ENCODE peak calls at places on chromosomes 2 and 18, in seven cellular contexts. W is neural progenitor cell, Q is IMR-90, M is right cardiac atrium, A is GM04504, E is cortex of kidney, R is NCI-H1105 treated with DMSO at 0.1 percent for 48 hours. Y is an unnamed sample.

GRCh38 chr2:230687498-230687897 is 25.1 kb upstream of the CAB39 start:
- DNase-seq in W (no peak), Q (peak; percentile 72), M (no peak), A (no peak), E (no peak), R (no peak), Y (peak; percentile 49)

GRCh38 chr2:221675509-221675908 is 103.4 kb upstream of the EPHA4 start:
- DNase-seq in W (no peak), Q (no peak), M (no peak), A (no peak), E (no peak), R (no peak), Y (no peak)

GRCh38 chr18:76643996-76644395 is 149.0 kb upstream of the ZNF516 start:
- DNase-seq in W (no peak), Q (no peak), M (no peak), A (no peak), E (no peak), R (no peak), Y (no peak)

GRCh38 chr2:166653185-166653813 is 159.2 kb upstream of the SCN7A start:
- DNase-seq in W (no peak), Q (peak; percentile 64), M (no peak), A (no peak), E (no peak), R (peak; percentile 85), Y (peak; percentile 82)

GRCh38 chr18:7567487-7568425 is 640 bp downstream of the PTPRM start:
- DNase-seq in W (peak; percentile 86), Q (peak; percentile 64), M (peak; percentile 67), A (no peak), E (no peak), R (peak; percentile 5), Y (peak; percentile 65)

GRCh38 chr2:178756843-178757242 is 50.4 kb downstream of the TTN start:
- DNase-seq in W (no peak), Q (peak; percentile 65), M (no peak), A (peak; percentile 14), E (no peak), R (no peak), Y (peak; percentile 47)

GRCh38 chr2:226122067-226122466 is 677.6 kb downstream of the IRS1 start:
- DNase-seq in W (no peak), Q (no peak), M (no peak), A (no peak), E (no peak), R (no peak), Y (no peak)

GRCh38 chr2:20641123-20641985 is 9.5 kb downstream of the HS1BP3 start:
- DNase-seq in W (no peak), Q (peak; percentile 77), M (peak; percentile 63), A (no peak), E (no peak), R (no peak), Y (peak; percentile 79)

GRCh38 chr18:67359868-67360838 is 156.4 kb downstream of the DSEL start:
- DNase-seq in W (no peak), Q (peak; percentile 96), M (peak; percentile 41), A (peak; percentile 81), E (no peak), R (no peak), Y (peak; percentile 96)

GRCh38 chr18:77071711-77072292 is 60.8 kb downstream of the MBP start:
- DNase-seq in W (no peak), Q (peak; percentile 100), M (peak; percentile 57), A (no peak), E (no peak), R (no peak), Y (peak; percentile 95)

GRCh38 chr2:48347712-48348111 is 182.2 kb upstream of the STON1 start:
- DNase-seq in W (no peak), Q (no peak), M (no peak), A (no peak), E (no peak), R (peak; percentile 13), Y (peak; percentile 37)

GRCh38 chr2:239371726-239372686 is 28.8 kb downstream of the HDAC4 start:
- DNase-seq in W (no peak), Q (no peak), M (no peak), A (no peak), E (no peak), R (no peak), Y (no peak)

GRCh38 chr2:71469403-71470398 is 16.3 kb downstream of the DYSF start:
- DNase-seq in W (no peak), Q (no peak), M (no peak), A (no peak), E (no peak), R (no peak), Y (no peak)

GRCh38 chr2:74577448-74577847 is 22.9 kb downstream of the DOK1 start:
- DNase-seq in W (no peak), Q (peak; percentile 64), M (peak; percentile 34), A (no peak), E (no peak), R (no peak), Y (no peak)

GRCh38 chr2:44354761-44355160 is 6.5 kb downstream of the PREPL start:
- DNase-seq in W (no peak), Q (no peak), M (no peak), A (no peak), E (no peak), R (no peak), Y (no peak)

GRCh38 chr18:38940863-38941531 is 1375.4 kb upstream of the CELF4 start:
- DNase-seq in W (no peak), Q (peak; percentile 53), M (no peak), A (no peak), E (no peak), R (no peak), Y (peak; percentile 78)

GRCh38 chr2:39481611-39482010 is 44.5 kb upstream of the MAP4K3 start:
- DNase-seq in W (no peak), Q (peak; percentile 72), M (no peak), A (no peak), E (no peak), R (no peak), Y (peak; percentile 67)

GRCh38 chr2:18118703-18119102 is 240.2 kb downstream of the KCNS3 start:
- DNase-seq in W (no peak), Q (peak; percentile 36), M (no peak), A (peak; percentile 28), E (no peak), R (no peak), Y (peak; percentile 26)

GRCh38 chr18:73564073-73564472 is 583.6 kb downstream of the FBXO15 start:
- DNase-seq in W (no peak), Q (peak; percentile 90), M (no peak), A (no peak), E (no peak), R (no peak), Y (peak; percentile 72)

GRCh38 chr2:222358876-222359275 is 60.1 kb upstream of the PAX3 start:
- DNase-seq in W (no peak), Q (no peak), M (peak; percentile 19), A (peak; percentile 31), E (no peak), R (no peak), Y (peak; percentile 48)

GRCh38 chr2:111226797-111227700 is 106.3 kb downstream of the BCL2L11 start:
- DNase-seq in W (no peak), Q (peak; percentile 37), M (no peak), A (peak; percentile 60), E (no peak), R (peak; percentile 5), Y (peak; percentile 71)

GRCh38 chr2:216572582-216573578 is 60.3 kb upstream of the IGFBP2 start:
- DNase-seq in W (no peak), Q (no peak), M (peak; percentile 80), A (no peak), E (no peak), R (no peak), Y (peak; percentile 56)

GRCh38 chr2:220043155-220043992 is 415.9 kb downstream of the SLC4A3 start:
- DNase-seq in W (no peak), Q (peak; percentile 51), M (no peak), A (no peak), E (no peak), R (no peak), Y (peak; percentile 69)

GRCh38 chr18:79386547-79386946 is 9.2 kb upstream of the NFATC1 start:
- DNase-seq in W (no peak), Q (no peak), M (no peak), A (no peak), E (no peak), R (no peak), Y (no peak)

GRCh38 chr2:102143450-102143985 is 972 bp downstream of the IL1R1 start:
- DNase-seq in W (no peak), Q (peak; percentile 47), M (peak; percentile 48), A (no peak), E (no peak), R (no peak), Y (peak; percentile 52)

GRCh38 chr18:46772396-46772795 is 15.5 kb upstream of the ST8SIA5 start:
- DNase-seq in W (no peak), Q (no peak), M (no peak), A (no peak), E (no peak), R (no peak), Y (no peak)

GRCh38 chr2:11481789-11482472 is 16.0 kb upstream of the E2F6 start:
- DNase-seq in W (peak; percentile 55), Q (no peak), M (no peak), A (no peak), E (no peak), R (no peak), Y (no peak)

GRCh38 chr2:3094999-3095958 is 282.3 kb downstream of the EIPR1 start:
- DNase-seq in W (no peak), Q (no peak), M (no peak), A (no peak), E (no peak), R (no peak), Y (no peak)

GRCh38 chr2:215609089-215610032 is 173.5 kb upstream of the FN1 start:
- DNase-seq in W (no peak), Q (peak; percentile 81), M (no peak), A (no peak), E (no peak), R (no peak), Y (peak; percentile 74)

GRCh38 chr2:216146573-216146972 is 37.4 kb downstream of the XRCC5 start:
- DNase-seq in W (no peak), Q (no peak), M (no peak), A (no peak), E (no peak), R (no peak), Y (no peak)

GRCh38 chr18:50231621-50232020 is 34.7 kb downstream of the CFAP53 start:
- DNase-seq in W (no peak), Q (no peak), M (no peak), A (no peak), E (no peak), R (no peak), Y (no peak)

GRCh38 chr2:85255813-85256581 is 71.8 kb downstream of the TGOLN2 start:
- DNase-seq in W (peak; percentile 98), Q (peak; percentile 80), M (no peak), A (no peak), E (no peak), R (no peak), Y (peak; percentile 63)

GRCh38 chr2:64989126-64989981 is at the start of gene SLC1A4:
- DNase-seq in W (peak; percentile 74), Q (peak; percentile 88), M (peak; percentile 97), A (peak; percentile 73), E (no peak), R (peak; percentile 84), Y (peak; percentile 88)